ENCODE peak calls at places on chromosomes 7 and 10, in six cellular contexts. One of them, this sample, is unnamed.

GRCh38 chr7:28773423-28774129 is 184.6 kb downstream of the TRIL start:
- DNase-seq in SK-N-SH: no peak
- DNase-seq in HepG2: no peak
- DNase-seq in H1: no peak
- DNase-seq in K562: no peak
- DNase-seq in GM12878: no peak
- DNase-seq in this sample: no peak

GRCh38 chr10:8056891-8057331 is 2.4 kb downstream of the GATA3 start:
- DNase-seq in SK-N-SH: no peak
- DNase-seq in HepG2: no peak
- DNase-seq in H1: no peak
- DNase-seq in K562: no peak
- DNase-seq in GM12878: peak
- DNase-seq in this sample: no peak

GRCh38 chr7:101185258-101185839 is 5.3 kb upstream of the NAT16 start:
- DNase-seq in SK-N-SH: no peak
- DNase-seq in HepG2: peak
- DNase-seq in H1: no peak
- DNase-seq in K562: peak
- DNase-seq in GM12878: no peak
- DNase-seq in this sample: no peak

GRCh38 chr7:110669410-110669809 is 421.5 kb upstream of the LRRN3 start:
- DNase-seq in SK-N-SH: no peak
- DNase-seq in HepG2: no peak
- DNase-seq in H1: no peak
- DNase-seq in K562: no peak
- DNase-seq in GM12878: no peak
- DNase-seq in this sample: no peak

GRCh38 chr7:11341285-11341944 is 367.7 kb downstream of the PHF14 start:
- DNase-seq in SK-N-SH: peak
- DNase-seq in HepG2: no peak
- DNase-seq in H1: no peak
- DNase-seq in K562: no peak
- DNase-seq in GM12878: no peak
- DNase-seq in this sample: peak

GRCh38 chr10:93977442-93977841 is 16.3 kb upstream of the PLCE1 start:
- DNase-seq in SK-N-SH: no peak
- DNase-seq in HepG2: no peak
- DNase-seq in H1: no peak
- DNase-seq in K562: no peak
- DNase-seq in GM12878: no peak
- DNase-seq in this sample: no peak

GRCh38 chr10:19705273-19705672 is 111.0 kb upstream of the PLXDC2 start:
- DNase-seq in SK-N-SH: no peak
- DNase-seq in HepG2: no peak
- DNase-seq in H1: no peak
- DNase-seq in K562: no peak
- DNase-seq in GM12878: no peak
- DNase-seq in this sample: no peak

GRCh38 chr7:131657881-131658280 is 101.5 kb upstream of the PODXL start:
- DNase-seq in SK-N-SH: no peak
- DNase-seq in HepG2: no peak
- DNase-seq in H1: no peak
- DNase-seq in K562: no peak
- DNase-seq in GM12878: no peak
- DNase-seq in this sample: no peak

GRCh38 chr7:25950488-25951413 is 201.2 kb upstream of the NFE2L3 start:
- DNase-seq in SK-N-SH: peak
- DNase-seq in HepG2: peak
- DNase-seq in H1: peak
- DNase-seq in K562: no peak
- DNase-seq in GM12878: peak
- DNase-seq in this sample: peak

GRCh38 chr7:151736403-151736909 is 140.5 kb downstream of the PRKAG2 start:
- DNase-seq in SK-N-SH: peak
- DNase-seq in HepG2: peak
- DNase-seq in H1: peak
- DNase-seq in K562: no peak
- DNase-seq in GM12878: no peak
- DNase-seq in this sample: no peak

GRCh38 chr10:36725581-36726520 is 399.5 kb upstream of the ANKRD30A start:
- DNase-seq in SK-N-SH: peak
- DNase-seq in HepG2: peak
- DNase-seq in H1: peak
- DNase-seq in K562: no peak
- DNase-seq in GM12878: no peak
- DNase-seq in this sample: no peak

GRCh38 chr10:11750420-11750819 is 8.2 kb downstream of the ECHDC3 start:
- DNase-seq in SK-N-SH: no peak
- DNase-seq in HepG2: no peak
- DNase-seq in H1: no peak
- DNase-seq in K562: no peak
- DNase-seq in GM12878: no peak
- DNase-seq in this sample: no peak

GRCh38 chr7:120053390-120053961 is 219.5 kb upstream of the KCND2 start:
- DNase-seq in SK-N-SH: no peak
- DNase-seq in HepG2: no peak
- DNase-seq in H1: no peak
- DNase-seq in K562: no peak
- DNase-seq in GM12878: no peak
- DNase-seq in this sample: peak

GRCh38 chr10:47277352-47278151 is 22.4 kb upstream of the GDF10 start:
- DNase-seq in SK-N-SH: no peak
- DNase-seq in HepG2: no peak
- DNase-seq in H1: no peak
- DNase-seq in K562: no peak
- DNase-seq in GM12878: no peak
- DNase-seq in this sample: no peak

DNA sequence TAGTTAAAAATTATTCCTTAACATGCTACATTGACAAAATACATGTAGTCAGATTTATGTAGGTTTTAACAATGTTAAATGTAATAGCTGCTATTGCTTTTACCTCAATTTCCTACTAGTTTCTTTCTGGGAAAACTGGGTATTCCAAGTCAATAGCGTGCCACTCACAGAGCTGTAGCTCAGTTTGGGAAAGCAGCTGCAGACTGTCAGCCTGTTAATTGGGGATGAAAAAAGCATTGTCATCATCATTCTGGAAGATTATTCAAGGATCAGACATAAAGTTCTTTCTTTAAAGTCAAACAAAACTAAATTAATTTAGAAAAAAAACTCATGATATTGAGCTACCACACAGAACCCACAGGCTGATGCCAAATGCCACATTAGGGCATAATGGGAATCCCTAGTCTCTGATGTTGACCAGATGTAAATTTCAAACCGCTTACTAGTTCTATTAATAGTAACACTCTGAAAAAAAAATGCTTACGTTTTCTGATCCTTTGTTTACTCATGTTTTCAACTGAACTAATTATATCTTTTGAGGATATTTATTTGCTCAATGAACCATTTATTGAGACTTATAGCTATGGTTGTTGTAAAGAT is 19.6 kb upstream of the AGMO start:
- DNase-seq in SK-N-SH: no peak
- DNase-seq in HepG2: no peak
- DNase-seq in H1: no peak
- DNase-seq in K562: no peak
- DNase-seq in GM12878: no peak
- DNase-seq in this sample: no peak
- H3K4me3 ChIP-seq in SK-N-SH: no peak
- H3K4me3 ChIP-seq in HepG2: no peak
- H3K4me3 ChIP-seq in H1: no peak
- H3K4me3 ChIP-seq in K562: no peak
- H3K4me3 ChIP-seq in GM12878: no peak
- H3K4me3 ChIP-seq in this sample: no peak

GRCh38 chr10:77291596-77292505 is 345.8 kb downstream of the KCNMA1 start:
- DNase-seq in SK-N-SH: no peak
- DNase-seq in HepG2: no peak
- DNase-seq in H1: no peak
- DNase-seq in K562: no peak
- DNase-seq in GM12878: no peak
- DNase-seq in this sample: no peak
- TF ChIP-seq GABPA in SK-N-SH: no peak
- TF ChIP-seq GABPA in HepG2: no peak
- TF ChIP-seq GABPA in H1: no peak
- TF ChIP-seq GABPA in K562: no peak
- TF ChIP-seq GABPA in GM12878: no peak
- TF ChIP-seq GABPA in this sample: no peak

GRCh38 chr7:69961396-69961795 is 363.1 kb downstream of the AUTS2 start:
- DNase-seq in SK-N-SH: no peak
- DNase-seq in HepG2: no peak
- DNase-seq in H1: no peak
- DNase-seq in K562: no peak
- DNase-seq in GM12878: no peak
- DNase-seq in this sample: no peak
- H3K4me3 ChIP-seq in SK-N-SH: no peak
- H3K4me3 ChIP-seq in HepG2: no peak
- H3K4me3 ChIP-seq in H1: no peak
- H3K4me3 ChIP-seq in K562: no peak
- H3K4me3 ChIP-seq in GM12878: no peak
- H3K4me3 ChIP-seq in this sample: no peak

DNA sequence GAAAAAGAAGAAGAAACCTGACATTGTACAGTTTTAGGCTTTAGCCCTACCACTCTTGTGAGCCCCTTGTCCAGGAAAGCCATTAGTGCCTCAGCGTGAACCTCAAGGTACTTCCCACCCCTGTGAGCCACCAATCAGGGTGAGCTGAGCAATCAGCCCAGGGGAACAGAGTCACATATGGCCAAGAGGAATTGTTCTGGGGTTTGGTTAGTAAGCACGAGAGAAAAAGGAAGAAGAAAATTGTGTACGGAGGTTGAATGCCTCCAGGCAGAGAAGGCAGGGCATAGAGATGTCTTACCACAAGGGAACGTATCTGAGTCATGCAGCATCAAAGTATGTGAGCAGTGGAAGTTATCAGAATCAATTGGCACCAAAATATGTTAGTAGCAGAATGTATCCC is 33.0 kb upstream of the ARHGAP12 start:
- DNase-seq in SK-N-SH: no peak
- DNase-seq in HepG2: no peak
- DNase-seq in H1: no peak
- DNase-seq in K562: no peak
- DNase-seq in GM12878: no peak
- DNase-seq in this sample: no peak
- TF ChIP-seq GABPA in SK-N-SH: no peak
- TF ChIP-seq GABPA in HepG2: no peak
- TF ChIP-seq GABPA in H1: no peak
- TF ChIP-seq GABPA in K562: no peak
- TF ChIP-seq GABPA in GM12878: no peak
- TF ChIP-seq GABPA in this sample: no peak

GRCh38 chr10:102117391-102118159 is 2.6 kb downstream of the LDB1 start:
- DNase-seq in SK-N-SH: peak
- DNase-seq in HepG2: peak
- DNase-seq in H1: no peak
- DNase-seq in K562: no peak
- DNase-seq in GM12878: no peak
- DNase-seq in this sample: peak

GRCh38 chr10:102114861-102115618 is 5.1 kb downstream of the LDB1 start:
- DNase-seq in SK-N-SH: peak
- DNase-seq in HepG2: peak
- DNase-seq in H1: no peak
- DNase-seq in K562: peak
- DNase-seq in GM12878: no peak
- DNase-seq in this sample: peak

GRCh38 chr10:102113956-102114857 is 6.0 kb downstream of the LDB1 start:
- DNase-seq in SK-N-SH: peak
- DNase-seq in HepG2: no peak
- DNase-seq in H1: no peak
- DNase-seq in K562: no peak
- DNase-seq in GM12878: no peak
- DNase-seq in this sample: no peak

GRCh38 chr10:102113261-102113955 is 6.8 kb downstream of the LDB1 start:
- DNase-seq in SK-N-SH: no peak
- DNase-seq in HepG2: no peak
- DNase-seq in H1: no peak
- DNase-seq in K562: no peak
- DNase-seq in GM12878: no peak
- DNase-seq in this sample: no peak

GRCh38 chr10:102115775-102116174 is 4.4 kb downstream of the LDB1 start:
- DNase-seq in SK-N-SH: no peak
- DNase-seq in HepG2: no peak
- DNase-seq in H1: no peak
- DNase-seq in K562: no peak
- DNase-seq in GM12878: no peak
- DNase-seq in this sample: no peak
- H3K4me3 ChIP-seq in SK-N-SH: no peak
- H3K4me3 ChIP-seq in HepG2: no peak
- H3K4me3 ChIP-seq in H1: no peak
- H3K4me3 ChIP-seq in K562: no peak
- H3K4me3 ChIP-seq in GM12878: peak
- H3K4me3 ChIP-seq in this sample: peak

GRCh38 chr10:114859227-114859626 is 37.6 kb downstream of the FHIP2A start:
- DNase-seq in SK-N-SH: no peak
- DNase-seq in HepG2: no peak
- DNase-seq in H1: no peak
- DNase-seq in K562: no peak
- DNase-seq in GM12878: no peak
- DNase-seq in this sample: no peak

GRCh38 chr10:114855776-114856543 is 34.4 kb downstream of the FHIP2A start:
- DNase-seq in SK-N-SH: no peak
- DNase-seq in HepG2: no peak
- DNase-seq in H1: no peak
- DNase-seq in K562: no peak
- DNase-seq in GM12878: no peak
- DNase-seq in this sample: no peak

GRCh38 chr10:114852197-114852596 is 30.6 kb downstream of the FHIP2A start:
- DNase-seq in SK-N-SH: no peak
- DNase-seq in HepG2: no peak
- DNase-seq in H1: no peak
- DNase-seq in K562: no peak
- DNase-seq in GM12878: no peak
- DNase-seq in this sample: no peak

GRCh38 chr10:114857922-114858629 is 36.5 kb downstream of the FHIP2A start:
- DNase-seq in SK-N-SH: no peak
- DNase-seq in HepG2: no peak
- DNase-seq in H1: no peak
- DNase-seq in K562: no peak
- DNase-seq in GM12878: no peak
- DNase-seq in this sample: no peak

DNA sequence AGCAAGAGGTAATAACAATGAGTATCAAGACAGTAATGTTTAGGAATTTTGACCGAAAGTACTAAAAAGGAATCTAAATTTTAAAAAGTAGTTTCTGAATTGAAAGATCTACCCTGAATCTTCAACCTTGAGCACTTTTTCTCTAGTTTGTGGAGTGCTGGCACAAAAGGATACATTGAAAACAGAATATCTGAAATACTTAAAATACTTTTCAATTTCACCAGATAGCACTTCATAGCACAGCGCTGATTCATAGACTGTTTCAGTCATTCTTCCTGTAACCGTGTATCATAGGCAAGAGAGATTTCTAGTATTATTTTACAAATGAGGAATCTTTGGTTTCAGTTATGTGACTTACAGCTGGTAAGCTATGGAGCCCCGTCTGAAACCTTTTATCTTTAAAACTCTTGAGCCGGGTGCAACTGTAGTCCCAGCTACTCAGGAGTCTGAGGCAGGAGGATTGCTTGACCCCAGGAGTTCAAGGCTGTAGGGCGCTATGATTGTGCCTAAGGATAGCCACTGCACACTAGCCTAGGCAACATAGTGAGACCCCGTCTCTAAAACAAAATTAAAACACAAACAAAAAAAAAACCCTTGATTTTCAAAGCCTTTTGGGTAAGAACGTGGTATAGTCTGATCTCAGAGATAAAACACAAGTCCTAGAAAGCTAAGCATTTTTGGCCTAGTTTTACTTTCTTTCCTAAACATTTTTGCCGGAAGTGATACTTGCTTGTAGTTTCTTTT is 35.1 kb downstream of the FHIP2A start:
- DNase-seq in SK-N-SH: no peak
- DNase-seq in HepG2: no peak
- DNase-seq in H1: no peak
- DNase-seq in K562: no peak
- DNase-seq in GM12878: no peak
- DNase-seq in this sample: no peak
- TF ChIP-seq GABPA in SK-N-SH: no peak
- TF ChIP-seq GABPA in HepG2: no peak
- TF ChIP-seq GABPA in H1: no peak
- TF ChIP-seq GABPA in K562: no peak
- TF ChIP-seq GABPA in GM12878: no peak
- TF ChIP-seq GABPA in this sample: no peak